ENCODE peak calls at places on chromosomes 4 and X, in five cellular contexts. T is HT1080; F is activated CD4-positive, alpha-beta T cell treated with anti-CD3 and anti-CD28 coated beads for 24 hours; E is Right ventricle myocardium superior; Q is tibial artery. N is an unnamed sample.

GRCh38 chr4:16897991-16898827 is at the start of gene LDB2:
- DNase-seq in T (peak), F (no peak), E (peak), Q (peak), N (no peak)

GRCh38 chr4:123819362-123820035 is 422.9 kb downstream of the SPRY1 start:
- DNase-seq in T (no peak), F (no peak), E (no peak), Q (no peak), N (peak)

GRCh38 chrX:40081679-40082068 is 16.1 kb downstream of the BCOR start:
- DNase-seq in T (no peak), F (no peak), E (no peak), Q (no peak), N (no peak)

GRCh38 chr4:131509521-131509920 is 1639.6 kb upstream of the PCDH10 start:
- DNase-seq in T (peak), F (no peak), E (no peak), Q (no peak), N (no peak)

GRCh38 chr4:155403886-155404285 is 27.1 kb upstream of the MAP9 start:
- DNase-seq in T (peak), F (no peak), E (no peak), Q (no peak), N (peak)

GRCh38 chrX:16807548-16807947 is 21.3 kb downstream of the TXLNG start:
- DNase-seq in T (peak), F (no peak), E (no peak), Q (no peak), N (no peak)

GRCh38 chr4:157885785-157886184 is 287.0 kb downstream of the GASK1B start:
- DNase-seq in T (no peak), F (no peak), E (no peak), Q (no peak), N (no peak)

GRCh38 chrX:72255445-72255844 is 16.6 kb upstream of the ERCC6L start:
- DNase-seq in T (no peak), F (no peak), E (no peak), Q (no peak), N (no peak)

GRCh38 chr4:173270312-173271027 is 63.7 kb downstream of the HMGB2 start:
- DNase-seq in T (no peak), F (no peak), E (no peak), Q (no peak), N (no peak)

GRCh38 chrX:19579485-19579884 is 64.2 kb upstream of the MAP3K15 start:
- DNase-seq in T (peak), F (no peak), E (no peak), Q (no peak), N (peak)